ENCODE peak calls at places on chromosomes 3 and 15, in five cellular contexts. V is anterior cingulate cortex; M is KBM-7; Q is CD4-positive, CD25-positive, alpha-beta regulatory T cell; J is activated T-helper 1 cell treated with Interleukin-2 at 50 U/mL for 16 hours. W is an unnamed sample.

GRCh38 chr3:151403246-151403645 is 18.7 kb upstream of the P2RY12 start:
- DNase-seq in J (no peak), M (no peak), Q (no peak), V (no peak), W (no peak)

GRCh38 chr15:86073281-86073680 is 6.4 kb upstream of the AGBL1 start:
- DNase-seq in J (no peak), V (no peak), M (no peak), Q (no peak), W (no peak)

GRCh38 chr3:14175383-14176037 is 2.9 kb downstream of the XPC start:
- DNase-seq in J (peak; percentile 41), V (no peak), M (peak; percentile 77), Q (peak; percentile 50), W (no peak)

GRCh38 chr3:193023218-193023617 is 105.6 kb upstream of the MB21D2 start:
- DNase-seq in J (no peak), Q (no peak), V (no peak), M (no peak), W (no peak)

GRCh38 chr3:13353936-13354542 is 66.1 kb downstream of the NUP210 start:
- DNase-seq in M (no peak), V (no peak), J (no peak), Q (no peak), W (no peak)

GRCh38 chr3:28624079-28624478 is 275.5 kb upstream of the AZI2 start:
- DNase-seq in V (no peak), J (no peak), Q (no peak), M (no peak), W (no peak)

GRCh38 chr15:82045179-82045891 is 483 bp downstream of the MEX3B start:
- DNase-seq in J (no peak), M (no peak), V (peak; percentile 72), Q (no peak), W (no peak)

GRCh38 chr15:90819850-90820249 is 48.5 kb upstream of the FURIN start:
- DNase-seq in V (no peak), M (no peak), Q (no peak), J (no peak), W (no peak)

GRCh38 chr3:117444175-117444574 is 734.6 kb downstream of the TUSC7 start:
- DNase-seq in M (no peak), Q (no peak), V (no peak), J (no peak), W (no peak)

GRCh38 chr3:75101329-75102147 is 487.1 kb upstream of the CNTN3 start:
- DNase-seq in Q (no peak), J (no peak), M (no peak), V (no peak), W (no peak)

GRCh38 chr3:174295336-174295735 is 563.8 kb upstream of the NAALADL2 start:
- DNase-seq in J (no peak), Q (no peak), V (no peak), M (no peak), W (no peak)

GRCh38 chr15:39204031-39204430 is 376.8 kb upstream of the THBS1 start:
- DNase-seq in Q (no peak), V (no peak), J (no peak), M (no peak), W (no peak)

GRCh38 chr3:189838291-189838690 is 207.1 kb downstream of the TP63 start:
- DNase-seq in Q (no peak), M (no peak), V (no peak), J (no peak), W (no peak)

W was measured in C1 segment of cervical spinal cord.